ENCODE peak calls at places on chromosomes 1 and 21, in four cellular contexts. W, P, T and E are unnamed samples.

GRCh38 chr1:25903986-25904385 is 2.2 kb downstream of the STMN1 start:
- DNase-seq in T (no peak), W (no peak), P (no peak), E (no peak)

GRCh38 chr1:167469280-167469965 is 48.9 kb downstream of the CD247 start:
- DNase-seq in W (no peak), T (no peak), P (no peak), E (no peak)

GRCh38 chr1:74811421-74812179 is 78.6 kb downstream of the TYW3 start:
- DNase-seq in W (no peak), P (no peak), T (no peak), E (no peak)

GRCh38 chr1:216740334-216740733 is 17.1 kb upstream of the ESRRG start:
- DNase-seq in W (no peak), P (no peak), T (no peak), E (no peak)

GRCh38 chr1:200665851-200666250 is 3.9 kb downstream of the DDX59 start:
- DNase-seq in T (peak), P (no peak), W (no peak), E (no peak)

GRCh38 chr1:227190321-227190720 is 128.0 kb downstream of the CDC42BPA start:
- DNase-seq in T (no peak), W (no peak), P (no peak), E (no peak)

GRCh38 chr1:181397841-181398240 is 85.5 kb upstream of the CACNA1E start:
- DNase-seq in P (no peak), T (no peak), W (no peak), E (no peak)

GRCh38 chr21:29080454-29080930 is 7.0 kb upstream of the CCT8 start:
- DNase-seq in P (no peak), W (no peak), T (no peak), E (no peak)

GRCh38 chr21:37873655-37874054 is 42.6 kb downstream of the KCNJ6 start:
- DNase-seq in P (no peak), T (peak), W (no peak), E (no peak)

GRCh38 chr1:184823080-184823479 is 68.4 kb upstream of the EDEM3 start:
- DNase-seq in P (no peak), W (no peak), T (no peak), E (no peak)

GRCh38 chr21:35366348-35367085 is 317.4 kb upstream of the RUNX1 start:
- DNase-seq in T (no peak), P (no peak), W (no peak), E (no peak)

GRCh38 chr1:192609110-192610079 is 26.6 kb upstream of the RGS13 start:
- DNase-seq in P (peak), T (no peak), W (peak), E (no peak)

GRCh38 chr1:100861379-100861778 is 33.3 kb downstream of the EXTL2 start:
- DNase-seq in T (no peak), P (no peak), W (no peak), E (no peak)

GRCh38 chr1:192668434-192668983 is 32.6 kb downstream of the RGS13 start:
- DNase-seq in W (no peak), T (no peak), P (no peak), E (no peak)

GRCh38 chr21:45021428-45022347 is 52.7 kb upstream of the ADARB1 start:
- DNase-seq in P (no peak), T (peak), W (no peak), E (no peak)

GRCh38 chr1:224900062-224900461 is 29.4 kb upstream of the DNAH14 start:
- DNase-seq in W (no peak), P (no peak), T (no peak), E (no peak)

GRCh38 chr1:108664426-108664950 is 3.6 kb upstream of the HENMT1 start:
- DNase-seq in P (no peak), W (no peak), T (no peak), E (no peak)

GRCh38 chr1:197519741-197520334 is 251.8 kb downstream of the CRB1 start:
- DNase-seq in T (peak), W (no peak), P (no peak), E (no peak)

GRCh38 chr1:157490337-157491165 is 61.8 kb downstream of the FCRL5 start:
- DNase-seq in T (peak), W (peak), P (peak), E (peak)

GRCh38 chr1:12052997-12053686 is 10.0 kb upstream of the TNFRSF8 start:
- DNase-seq in W (no peak), P (no peak), T (no peak), E (no peak)

GRCh38 chr1:226691257-226691656 is 47.8 kb downstream of the ITPKB start:
- DNase-seq in W (no peak), T (no peak), P (peak), E (no peak)

GRCh38 chr1:171251042-171251740 is 2.9 kb downstream of the FMO1 start:
- DNase-seq in W (no peak), T (peak), P (peak), E (no peak)

GRCh38 chr1:78493456-78493855 is 2.7 kb downstream of the PTGFR start:
- DNase-seq in W (no peak), T (no peak), P (no peak), E (no peak)

GRCh38 chr1:224211262-224211962 is 28.4 kb downstream of the DEGS1 start:
- DNase-seq in T (no peak), W (no peak), P (no peak), E (no peak)

GRCh38 chr1:87318056-87318650 is 10.5 kb upstream of the LMO4 start:
- DNase-seq in P (no peak), W (no peak), T (no peak), E (no peak)

GRCh38 chr1:28601696-28602095 is 9.6 kb downstream of the RAB42 start:
- DNase-seq in P (no peak), T (peak), W (no peak), E (peak)

GRCh38 chr1:51240096-51240495 is 4.0 kb downstream of the RNF11 start:
- DNase-seq in W (no peak), P (no peak), T (no peak), E (no peak)

GRCh38 chr1:39076127-39076798 is 50.1 kb downstream of the NDUFS5 start:
- DNase-seq in T (no peak), P (no peak), W (peak), E (peak)